ENCODE peak calls at places on chromosomes 13 and 19, in four cellular contexts. W is IMR-90, M is mesendoderm, H is H9. D is an unnamed sample.

GRCh38 chr13:59519776-59520175 is 644.0 kb downstream of the DIAPH3 start:
- DNase-seq in W (no peak), M (no peak), H (no peak), D (no peak)

GRCh38 chr19:56091751-56092546 is 29.1 kb downstream of the ZNF787 start:
- DNase-seq in W (no peak), M (no peak), H (peak), D (no peak)

GRCh38 chr19:42024622-42025111 is 30.6 kb upstream of the ATP1A3 start:
- DNase-seq in W (peak), M (no peak), H (no peak), D (no peak)

GRCh38 chr19:5522106-5522505 is 45.6 kb downstream of the TINCR start:
- DNase-seq in W (no peak), M (no peak), H (no peak), D (no peak)

GRCh38 chr13:91513790-91514189 is 115.4 kb downstream of the GPC5 start:
- DNase-seq in W (no peak), M (no peak), H (no peak), D (no peak)

GRCh38 chr13:40148103-40148502 is 492.6 kb downstream of the COG6 start:
- DNase-seq in W (no peak), M (no peak), H (no peak), D (no peak)

GRCh38 chr19:43407416-43408005 is 7.2 kb upstream of the TEX101 start:
- DNase-seq in W (no peak), M (no peak), H (peak), D (peak)

GRCh38 chr13:25167775-25168174 is 4.3 kb downstream of the AMER2 start:
- DNase-seq in W (no peak), M (no peak), H (no peak), D (no peak)

GRCh38 chr13:83372786-83373185 is 509.5 kb downstream of the SLITRK1 start:
- DNase-seq in W (peak), M (no peak), H (no peak), D (no peak)

GRCh38 chr13:108322206-108322824 is 52.8 kb downstream of the TNFSF13B start:
- DNase-seq in W (peak), M (peak), H (no peak), D (no peak)

GRCh38 chr13:30256713-30257432 is 50.5 kb downstream of the KATNAL1 start:
- DNase-seq in W (no peak), M (peak), H (no peak), D (no peak)

GRCh38 chr13:46572758-46573384 is 19.9 kb downstream of the LRCH1 start:
- DNase-seq in W (no peak), M (no peak), H (no peak), D (no peak)

GRCh38 chr13:28353679-28354078 is 141.2 kb downstream of the FLT1 start:
- DNase-seq in W (no peak), M (no peak), H (no peak), D (no peak)

GRCh38 chr13:84439108-84439507 is 556.8 kb upstream of the SLITRK1 start:
- DNase-seq in W (peak), M (no peak), H (no peak), D (no peak)

GRCh38 chr13:97119899-97120745 is 102.0 kb upstream of the MBNL2 start:
- DNase-seq in W (peak), M (no peak), H (no peak), D (no peak)

GRCh38 chr13:110600261-110600819 is 15.0 kb upstream of the NAXD start:
- DNase-seq in W (no peak), M (peak), H (no peak), D (no peak)

GRCh38 chr13:28564030-28564429 is 69.1 kb upstream of the FLT1 start:
- DNase-seq in W (no peak), M (no peak), H (no peak), D (no peak)

GRCh38 chr19:14218615-14219330 is 12.8 kb upstream of the ADGRL1 start:
- DNase-seq in W (no peak), M (no peak), H (no peak), D (no peak)

GRCh38 chr19:45251452-45252354 is 632 bp downstream of the MARK4 start:
- DNase-seq in W (no peak), M (peak), H (no peak), D (no peak)

GRCh38 chr13:90352763-90353162 is 994.7 kb upstream of the MIR17HG start:
- DNase-seq in W (no peak), M (peak), H (no peak), D (no peak)

GRCh38 chr13:44726214-44726613 is 150.1 kb upstream of the TSC22D1 start:
- DNase-seq in W (peak), M (no peak), H (no peak), D (no peak)

GRCh38 chr19:44705502-44706010 is 6.6 kb downstream of the CEACAM16 start:
- DNase-seq in W (no peak), M (no peak), H (no peak), D (no peak)

GRCh38 chr19:50721441-50722137 is 1.6 kb upstream of the CLEC11A start:
- DNase-seq in W (no peak), M (no peak), H (no peak), D (no peak)

GRCh38 chr13:113187263-113187669 is 21.2 kb downstream of the PCID2 start:
- DNase-seq in W (peak), M (peak), H (no peak), D (no peak)

GRCh38 chr13:106533940-106534843 is 1.3 kb downstream of the EFNB2 start:
- DNase-seq in W (peak), M (peak), H (no peak), D (peak)

GRCh38 chr13:36986462-36987240 is 12.5 kb downstream of the ALG5 start:
- DNase-seq in W (peak), M (no peak), H (no peak), D (no peak)

GRCh38 chr19:50555033-50555432 is 13.2 kb downstream of the LRRC4B start:
- DNase-seq in W (no peak), M (no peak), H (no peak), D (no peak)

GRCh38 chr19:38453596-38453995 is 20.1 kb downstream of the RYR1 start:
- DNase-seq in W (no peak), M (no peak), H (no peak), D (no peak)

GRCh38 chr13:28494861-28495585 is at the start of gene FLT1:
- DNase-seq in W (peak), M (peak), H (peak), D (peak)

GRCh38 chr19:30649934-30650614 is 277.9 kb downstream of the ZNF536 start:
- DNase-seq in W (peak), M (peak), H (no peak), D (no peak)

GRCh38 chr19:17633700-17634099 is 54.5 kb downstream of the UNC13A start:
- DNase-seq in W (no peak), M (no peak), H (no peak), D (no peak)

GRCh38 chr19:3964256-3965194 is 6.4 kb downstream of the DAPK3 start:
- DNase-seq in W (no peak), M (no peak), H (no peak), D (no peak)
- H4K5ac ChIP-seq in W (no peak), M (no peak), H (no peak), D (no peak)

GRCh38 chr13:80132741-80133601 is 208.0 kb downstream of the SPRY2 start:
- DNase-seq in W (peak), M (peak), H (no peak), D (no peak)
- H3K4me2 ChIP-seq in W (peak), M (no peak), H (peak), D (peak)

GRCh38 chr19:11447347-11448262 is 12.2 kb downstream of the PRKCSH start:
- DNase-seq in W (no peak), M (no peak), H (no peak), D (no peak)

GRCh38 chr19:11446271-11446651 is 10.8 kb downstream of the PRKCSH start:
- DNase-seq in W (no peak), M (no peak), H (peak), D (no peak)

GRCh38 chr19:11445141-11445540 is 9.7 kb downstream of the PRKCSH start:
- DNase-seq in W (no peak), M (no peak), H (no peak), D (no peak)

GRCh38 chr19:11446652-11447301 is 11.3 kb downstream of the PRKCSH start:
- DNase-seq in W (no peak), M (peak), H (peak), D (peak)

DNA sequence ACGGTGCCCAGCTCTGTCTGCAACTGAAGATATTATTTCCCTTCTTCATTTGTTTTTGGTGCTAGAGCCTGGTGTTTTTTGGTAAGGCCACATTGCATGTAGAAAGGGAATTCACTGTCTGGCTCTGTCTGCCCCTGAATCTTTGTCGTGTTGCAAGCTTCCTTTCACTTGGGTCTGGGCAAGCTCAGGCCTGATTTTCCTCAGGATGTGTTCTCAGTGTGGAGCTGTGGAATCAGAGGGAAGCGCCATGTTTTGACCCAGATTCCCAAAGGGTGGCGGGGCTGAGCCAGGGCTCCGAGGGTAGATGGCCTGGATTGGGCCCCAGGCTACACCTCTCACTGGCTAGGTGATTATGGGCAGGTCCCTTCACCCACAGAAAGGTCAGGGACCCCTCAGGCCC is 8.6 kb downstream of the PRKCSH start:
- DNase-seq in W (no peak), M (no peak), H (no peak), D (no peak)
- H4K5ac ChIP-seq in W (no peak), M (no peak), H (no peak), D (no peak)

GRCh38 chr19:46945668-46946067 is 74.0 kb upstream of the NPAS1 start:
- DNase-seq in W (no peak), M (no peak), H (no peak), D (no peak)
- H3K4me2 ChIP-seq in W (no peak), M (no peak), H (no peak), D (no peak)

DNA sequence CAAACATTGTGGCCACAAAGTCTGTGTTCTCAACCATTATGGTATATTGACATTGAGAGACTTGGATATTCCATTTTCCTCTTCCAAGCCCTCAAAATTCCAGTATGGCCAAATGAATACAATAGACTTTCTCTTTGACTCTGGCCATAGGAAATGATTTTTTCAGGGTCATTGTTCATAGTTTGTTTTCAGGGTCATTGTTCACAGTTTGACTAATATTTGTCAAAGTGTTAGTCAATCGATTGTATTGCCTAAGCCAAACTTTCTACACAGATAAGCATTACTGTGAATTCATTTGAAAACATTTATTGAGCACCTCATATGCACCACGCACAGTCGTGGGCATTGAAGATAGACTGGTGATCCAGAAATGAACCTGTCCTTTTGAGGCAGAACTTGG is 22.9 kb upstream of the FAM216B start:
- DNase-seq in W (no peak), M (no peak), H (no peak), D (no peak)
- H4K5ac ChIP-seq in W (no peak), M (no peak), H (no peak), D (no peak)

GRCh38 chr19:2307518-2308012 is 389 bp downstream of the LINGO3 start:
- DNase-seq in W (no peak), M (no peak), H (no peak), D (peak)
- H3K4me2 ChIP-seq in W (peak), M (no peak), H (no peak), D (peak)

DNA sequence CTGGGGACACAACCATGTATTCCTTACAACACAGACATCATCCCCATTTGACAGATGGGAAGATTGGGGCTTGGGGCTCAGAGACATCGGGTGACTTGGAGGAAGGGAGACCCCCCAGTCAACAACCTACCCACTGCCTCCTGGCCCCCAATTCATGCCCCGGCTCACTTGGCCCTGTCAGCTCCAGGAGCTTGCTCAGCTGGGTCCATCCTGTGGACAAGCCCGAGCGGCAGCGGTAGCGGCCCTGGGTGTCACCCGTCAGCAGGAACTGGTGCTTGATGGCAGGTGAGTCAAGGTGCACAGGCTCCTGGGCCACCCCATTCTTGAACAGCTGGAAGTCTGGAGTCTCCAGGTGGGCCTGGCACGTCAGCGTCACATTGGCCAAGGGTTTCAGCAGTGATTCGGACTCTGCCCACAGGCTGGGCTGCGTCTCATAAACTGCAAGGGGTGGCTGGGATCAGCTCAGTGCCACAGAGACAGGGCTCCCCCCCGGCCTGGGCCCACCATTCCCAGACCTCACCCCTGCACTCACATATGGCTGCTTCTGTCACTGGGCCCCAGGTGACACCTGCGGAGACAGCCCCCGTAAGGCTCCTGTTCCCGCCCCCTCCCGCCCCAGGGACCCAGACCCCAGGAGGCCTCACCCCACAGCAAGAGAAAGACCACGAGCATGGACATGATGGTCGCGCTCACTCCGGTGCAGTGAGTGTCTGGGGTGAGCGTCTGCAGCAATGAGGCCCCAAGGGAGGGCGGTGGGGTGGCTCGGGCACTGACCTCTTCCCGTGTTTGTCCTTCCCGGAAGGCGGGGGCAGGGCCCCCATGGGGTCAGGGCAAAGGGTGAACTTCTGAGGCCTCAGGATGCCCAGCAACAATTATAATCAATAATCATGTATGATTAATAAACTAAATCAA is at the start of gene A1BG:
- DNase-seq in W (no peak), M (no peak), H (no peak), D (no peak)
- H4K5ac ChIP-seq in W (no peak), M (no peak), H (no peak), D (no peak)

D was measured in H1.